ENCODE peak calls at places on chromosomes 16 and 17, in ten cellular contexts. I is activated CD4-positive, CD25-positive, alpha-beta regulatory T cell treated with anti-CD3 and anti-CD28 coated beads, Interleukin-2, amount 50 U/mL, for 16 hours; Y is activated T-helper 9 cell treated with anti-CD3 and anti-CD28 coated beads, Interleukin-2, amount 50 U/mL, for 16 hours; C is globus pallidus; L is germinal center; A is adrenal gland; S is T47D; H is activated CD8-positive, alpha-beta memory T cell treated with anti-CD3 and anti-CD28 coated beads for 4 hours; U is Caki2; X is progenitor cell of endocrine pancreas. D is an unnamed sample.

GRCh38 chr17:40530988-40531971 is 29.9 kb upstream of the TNS4 start:
- DNase-seq in L (no peak), I (no peak), Y (peak), X (no peak), C (no peak), H (peak), S (no peak), A (no peak), U (no peak), D (no peak)

GRCh38 chr17:72458301-72458700 is 337.5 kb downstream of the SOX9 start:
- DNase-seq in I (no peak), S (no peak), H (no peak), C (no peak), L (no peak), X (no peak), U (no peak), Y (no peak), A (no peak), D (no peak)

GRCh38 chr17:67150826-67151225 is 94.2 kb downstream of the HELZ start:
- DNase-seq in U (no peak), C (no peak), Y (no peak), H (no peak), X (no peak), A (no peak), I (no peak), L (no peak), S (no peak), D (no peak)

GRCh38 chr17:17001076-17001777 is 29.3 kb upstream of the TNFRSF13B start:
- DNase-seq in I (no peak), H (no peak), U (no peak), Y (no peak), A (no peak), S (no peak), L (no peak), X (no peak), C (no peak), D (no peak)

GRCh38 chr17:41392278-41392677 is 5.1 kb downstream of the KRT31 start:
- DNase-seq in H (no peak), L (no peak), X (no peak), I (no peak), A (no peak), U (no peak), Y (no peak), C (no peak), S (no peak), D (no peak)

GRCh38 chr17:75430159-75430748 is 24.8 kb upstream of the GRB2 start:
- DNase-seq in X (peak), Y (no peak), U (peak), S (no peak), H (no peak), A (no peak), L (no peak), I (no peak), C (no peak), D (peak)

GRCh38 chr17:81391964-81392908 is 3.0 kb upstream of the BAHCC1 start:
- DNase-seq in U (no peak), H (no peak), Y (no peak), L (no peak), A (no peak), X (no peak), S (no peak), C (no peak), I (no peak), D (peak)

GRCh38 chr16:10514369-10515055 is 65.9 kb downstream of the EMP2 start:
- DNase-seq in S (peak), Y (peak), I (no peak), U (peak), C (peak), L (peak), X (no peak), H (no peak), A (peak), D (peak)

GRCh38 chr16:23900480-23901177 is 64.8 kb downstream of the PRKCB start:
- DNase-seq in S (no peak), L (no peak), U (no peak), H (no peak), C (no peak), X (no peak), A (no peak), Y (no peak), I (no peak), D (no peak)